ENCODE peak calls at places on chromosomes 16 and 17, in eight cellular contexts. U, O, F, P, W, E, H and X are unnamed samples.

GRCh38 chr17:2975469-2975958 is 87.9 kb downstream of the OR1D5 start:
- DNase-seq in U (no peak), O (peak), F (peak), P (peak), W (no peak), E (no peak), H (no peak), X (peak)

GRCh38 chr17:29699283-29699682 is 76.6 kb upstream of the CORO6 start:
- DNase-seq in U (no peak), O (peak), F (no peak), P (no peak), W (no peak), E (no peak), H (no peak), X (no peak)

GRCh38 chr17:1186923-1187771 is 7.4 kb upstream of the ABR start:
- DNase-seq in U (peak), O (peak), F (peak), P (peak), W (peak), E (no peak), H (peak), X (peak)

GRCh38 chr17:38587956-38588771 is 17.6 kb downstream of the SRCIN1 start:
- DNase-seq in U (no peak), O (no peak), F (no peak), P (no peak), W (no peak), E (no peak), H (no peak), X (no peak)

GRCh38 chr17:44608732-44609435 is 47.4 kb upstream of the MEIOC start:
- DNase-seq in U (no peak), O (no peak), F (no peak), P (no peak), W (no peak), E (no peak), H (no peak), X (peak)

GRCh38 chr17:39547713-39548478 is 59.8 kb downstream of the NEUROD2 start:
- DNase-seq in U (peak), O (peak), F (peak), P (peak), W (peak), E (no peak), H (no peak), X (peak)

GRCh38 chr17:68954146-68954971 is 833 bp downstream of the ABCA8 start:
- DNase-seq in U (no peak), O (no peak), F (no peak), P (no peak), W (no peak), E (no peak), H (no peak), X (no peak)

GRCh38 chr17:58969156-58969555 is 137.5 kb downstream of the TRIM37 start:
- DNase-seq in U (no peak), O (no peak), F (no peak), P (no peak), W (no peak), E (no peak), H (no peak), X (peak)

GRCh38 chr16:305916-306315 is 23.0 kb downstream of the PDIA2 start:
- DNase-seq in U (no peak), O (no peak), F (no peak), P (no peak), W (no peak), E (no peak), H (no peak), X (no peak)

GRCh38 chr17:41340496-41340895 is 10.1 kb downstream of the KRT33A start:
- DNase-seq in U (no peak), O (no peak), F (no peak), P (no peak), W (no peak), E (no peak), H (no peak), X (no peak)

GRCh38 chr17:9179602-9180001 is 158.3 kb downstream of the NTN1 start:
- DNase-seq in U (no peak), O (no peak), F (no peak), P (no peak), W (no peak), E (no peak), H (no peak), X (no peak)

GRCh38 chr17:50630524-50631194 is 4.0 kb upstream of the ABCC3 start:
- DNase-seq in U (peak), O (peak), F (peak), P (peak), W (peak), E (no peak), H (no peak), X (peak)